ENCODE peak calls at places on chromosomes 11 and 22, in ten cellular contexts. W, D, L, C, G, T, Z, J, V and X are unnamed samples.

GRCh38 chr11:12163181-12163841 is 52.9 kb downstream of the MICAL2 start:
- DNase-seq in C (no peak), T (no peak), J (no peak), D (peak), Z (no peak), G (no peak), W (peak), V (no peak), L (no peak), X (no peak)

GRCh38 chr11:2769779-2770555 is 70.2 kb upstream of the KCNQ1OT1 start:
- DNase-seq in W (peak), V (peak), G (no peak), D (no peak), L (peak), T (no peak), J (no peak), Z (no peak), C (no peak), X (no peak)

GRCh38 chr11:122690801-122691649 is 35.5 kb downstream of the UBASH3B start:
- DNase-seq in D (peak), Z (no peak), V (no peak), J (no peak), G (no peak), L (no peak), T (no peak), W (peak), C (no peak), X (no peak)

GRCh38 chr11:128582496-128583366 is 4.6 kb downstream of the ETS1 start:
- DNase-seq in C (no peak), D (peak), Z (no peak), J (no peak), V (peak), G (no peak), L (no peak), T (no peak), W (no peak), X (no peak)

GRCh38 chr11:73141309-73142127 is 600 bp downstream of the FCHSD2 start:
- DNase-seq in T (peak), Z (peak), G (peak), C (peak), J (peak), D (peak), W (peak), L (peak), V (peak), X (peak)

GRCh38 chr22:25815561-25815960 is 73.6 kb downstream of the MYO18B start:
- DNase-seq in G (no peak), J (no peak), T (no peak), D (no peak), L (no peak), W (no peak), Z (no peak), V (no peak), C (no peak), X (no peak)

GRCh38 chr11:86988351-86988881 is 33.2 kb upstream of the FZD4 start:
- DNase-seq in J (no peak), V (no peak), Z (no peak), G (no peak), C (no peak), T (no peak), L (no peak), D (no peak), W (no peak), X (no peak)

GRCh38 chr11:65314501-65315203 is at the start of gene CDC42EP2:
- DNase-seq in W (peak), T (peak), C (peak), Z (peak), D (peak), G (peak), V (peak), J (peak), L (peak), X (peak)

GRCh38 chr11:70331901-70332300 is 61.4 kb downstream of the PPFIA1 start:
- DNase-seq in Z (no peak), D (no peak), W (no peak), J (no peak), V (no peak), L (peak), G (no peak), C (no peak), T (no peak), X (no peak)

GRCh38 chr11:7657306-7658025 is 15.8 kb downstream of the CYB5R2 start:
- DNase-seq in D (peak), T (peak), C (no peak), G (no peak), J (peak), Z (peak), L (peak), V (peak), W (peak), X (peak)

GRCh38 chr11:78195917-78196545 is 7.3 kb downstream of the USP35 start:
- DNase-seq in Z (no peak), C (no peak), J (no peak), T (no peak), D (no peak), G (no peak), L (no peak), V (no peak), W (no peak), X (no peak)

GRCh38 chr11:122405788-122406341 is 249.7 kb upstream of the UBASH3B start:
- DNase-seq in J (no peak), D (peak), Z (no peak), G (no peak), T (no peak), L (no peak), V (no peak), C (no peak), W (no peak), X (no peak)

GRCh38 chr11:79822771-79823170 is 381.9 kb upstream of the TENM4 start:
- DNase-seq in Z (no peak), G (no peak), J (no peak), L (no peak), T (no peak), D (no peak), C (no peak), W (no peak), V (no peak), X (no peak)

GRCh38 chr11:61065955-61066638 is 36.2 kb upstream of the CD5 start:
- DNase-seq in W (no peak), V (no peak), J (no peak), C (no peak), T (no peak), D (no peak), G (no peak), Z (no peak), L (no peak), X (no peak)
- TF ChIP-seq CTCF in W (no peak), V (no peak), J (no peak), C (no peak), T (no peak), D (no peak), G (no peak), Z (no peak), L (no peak), X (no peak)

GRCh38 chr11:105612766-105613165 is 2.9 kb downstream of the GRIA4 start:
- DNase-seq in L (no peak), G (no peak), Z (no peak), J (no peak), T (no peak), D (no peak), C (no peak), W (no peak), V (no peak), X (no peak)

GRCh38 chr11:105619556-105619955 is 9.7 kb downstream of the GRIA4 start:
- DNase-seq in L (no peak), V (no peak), J (no peak), D (no peak), Z (no peak), T (no peak), C (no peak), W (no peak), G (no peak), X (no peak)

GRCh38 chr11:105621985-105622384 is 12.1 kb downstream of the GRIA4 start:
- DNase-seq in G (no peak), L (no peak), W (no peak), C (no peak), D (no peak), V (no peak), J (no peak), Z (no peak), T (no peak), X (no peak)

GRCh38 chr11:105613183-105613582 is 3.3 kb downstream of the GRIA4 start:
- DNase-seq in G (no peak), C (no peak), W (no peak), T (no peak), J (no peak), L (no peak), Z (no peak), V (no peak), D (no peak), X (no peak)

GRCh38 chr11:105618343-105618955 is 8.6 kb downstream of the GRIA4 start:
- DNase-seq in Z (no peak), C (no peak), J (no peak), D (no peak), W (no peak), G (no peak), L (no peak), T (no peak), V (no peak), X (no peak)
- TF ChIP-seq CTCF in Z (no peak), C (no peak), J (no peak), D (no peak), W (no peak), G (no peak), L (no peak), T (no peak), V (no peak), X (no peak)

GRCh38 chr11:45212566-45213315 is 66.3 kb downstream of the PRDM11 start:
- DNase-seq in L (no peak), V (no peak), D (no peak), W (no peak), T (no peak), C (no peak), J (no peak), Z (no peak), G (no peak), X (no peak)
- TF ChIP-seq CTCF in L (no peak), V (no peak), D (no peak), W (no peak), T (no peak), C (no peak), J (peak), Z (peak), G (peak), X (no peak)

DNA sequence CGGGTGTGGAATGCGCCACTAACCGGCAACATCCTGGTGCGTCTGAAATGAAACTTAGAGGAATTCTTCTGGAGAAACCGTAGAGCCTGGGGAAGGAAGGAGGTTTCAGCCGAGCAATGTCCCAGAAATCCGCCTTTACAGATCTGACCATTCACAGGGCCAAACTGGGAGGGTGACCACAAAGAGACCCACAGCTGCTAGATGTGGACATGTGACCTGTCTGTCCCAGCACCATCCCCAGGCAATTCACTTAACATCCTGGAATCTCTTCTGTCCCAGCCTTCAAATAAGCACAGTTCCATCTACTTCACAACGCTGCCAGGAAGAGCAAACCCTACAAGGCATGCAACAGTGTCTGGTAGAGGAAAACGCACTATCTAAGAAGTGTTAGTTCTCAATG is 9.8 kb downstream of the MCAT start:
- DNase-seq in V (no peak), D (no peak), L (no peak), G (no peak), J (no peak), T (no peak), Z (no peak), W (no peak), C (no peak), X (no peak)
- TF ChIP-seq CTCF in V (no peak), D (no peak), L (no peak), G (no peak), J (no peak), T (no peak), Z (no peak), W (no peak), C (no peak), X (no peak)

DNA sequence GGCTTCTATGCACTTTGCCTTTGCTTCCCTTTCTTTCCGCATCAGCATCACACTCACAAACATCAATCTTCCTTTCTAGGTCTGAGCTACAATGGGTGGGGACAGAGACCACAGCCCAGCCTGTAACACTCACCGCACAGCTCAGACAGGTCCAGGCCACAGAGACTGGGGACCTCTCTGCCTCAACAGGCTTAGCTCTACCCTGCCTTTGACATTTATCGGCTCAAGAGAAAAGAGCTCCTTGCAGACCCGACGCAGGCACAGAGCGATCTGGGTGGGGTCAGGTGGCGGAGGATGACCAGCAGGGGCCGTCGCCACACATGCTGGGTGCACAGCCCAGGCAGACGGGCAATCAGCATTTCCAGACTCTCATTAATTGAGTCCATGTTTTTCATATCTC is 837.3 kb downstream of the TBC1D22A start:
- DNase-seq in D (no peak), L (no peak), C (no peak), W (no peak), J (no peak), V (no peak), Z (peak), G (no peak), T (no peak), X (no peak)
- TF ChIP-seq CTCF in D (no peak), L (no peak), C (no peak), W (no peak), J (no peak), V (no peak), Z (no peak), G (no peak), T (no peak), X (no peak)

GRCh38 chr11:43691332-43691731 is 10.8 kb downstream of the HSD17B12 start:
- DNase-seq in C (no peak), J (no peak), D (no peak), T (no peak), G (no peak), Z (no peak), W (no peak), L (no peak), V (no peak), X (no peak)

GRCh38 chr11:43693731-43694130 is 13.2 kb downstream of the HSD17B12 start:
- DNase-seq in T (no peak), V (no peak), W (no peak), C (no peak), J (no peak), D (no peak), L (no peak), Z (no peak), G (no peak), X (no peak)

GRCh38 chr11:43693069-43693468 is 12.5 kb downstream of the HSD17B12 start:
- DNase-seq in L (no peak), T (no peak), C (no peak), G (no peak), D (no peak), J (no peak), V (no peak), Z (peak), W (no peak), X (no peak)

GRCh38 chr11:43690929-43691328 is 10.4 kb downstream of the HSD17B12 start:
- DNase-seq in J (no peak), V (no peak), D (no peak), C (no peak), L (no peak), G (no peak), T (no peak), W (no peak), Z (no peak), X (no peak)

DNA sequence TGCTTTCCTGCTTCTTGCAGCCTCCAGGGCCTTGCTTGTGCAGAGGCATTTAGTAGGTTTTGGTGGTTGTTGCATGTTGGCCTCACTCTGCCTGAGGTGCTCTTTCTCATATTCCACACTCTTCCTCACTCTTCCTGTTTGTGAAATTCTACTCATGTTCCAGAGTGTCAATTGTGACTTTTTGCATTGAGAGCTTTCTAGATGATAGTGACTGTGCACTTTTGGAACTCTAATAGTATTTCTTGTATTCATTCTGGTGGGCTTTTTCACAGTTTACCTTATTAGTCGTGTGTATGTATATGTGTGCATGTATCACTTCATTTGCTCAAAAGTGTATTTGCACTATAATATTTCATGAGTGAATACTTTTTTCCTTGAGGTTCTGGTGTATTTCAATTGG is 11.3 kb downstream of the HSD17B12 start:
- DNase-seq in L (no peak), Z (no peak), W (no peak), J (no peak), D (no peak), G (no peak), V (no peak), C (no peak), T (no peak), X (no peak)
- TF ChIP-seq CTCF in L (no peak), Z (no peak), W (no peak), J (no peak), D (no peak), G (no peak), V (no peak), C (no peak), T (no peak), X (no peak)